ENCODE peak calls at places on chromosomes 7 and 10, in four cellular contexts. One of them, this sample, is unnamed.

GRCh38 chr7:44936322-44936721 is 42.5 kb downstream of the MYO1G start:
- DNase-seq in GM12878: no peak
- DNase-seq in K562: no peak
- DNase-seq in HepG2: no peak
- DNase-seq in this sample: no peak

GRCh38 chr10:114479307-114479706 is 75.0 kb upstream of the AFAP1L2 start:
- DNase-seq in GM12878: no peak
- DNase-seq in K562: no peak
- DNase-seq in HepG2: peak
- DNase-seq in this sample: no peak

GRCh38 chr10:17687117-17687831 is 43.3 kb downstream of the STAM start:
- DNase-seq in GM12878: no peak
- DNase-seq in K562: no peak
- DNase-seq in HepG2: no peak
- DNase-seq in this sample: no peak

GRCh38 chr7:72183835-72184234 is 228.3 kb downstream of the CALN1 start:
- DNase-seq in GM12878: no peak
- DNase-seq in K562: peak
- DNase-seq in HepG2: peak
- DNase-seq in this sample: peak

GRCh38 chr7:135147341-135147898 is 452 bp upstream of the TMEM140 start:
- DNase-seq in GM12878: no peak
- DNase-seq in K562: peak
- DNase-seq in HepG2: no peak
- DNase-seq in this sample: no peak

GRCh38 chr7:24756545-24756988 is 697 bp downstream of the GSDME start:
- DNase-seq in GM12878: no peak
- DNase-seq in K562: no peak
- DNase-seq in HepG2: no peak
- DNase-seq in this sample: peak

GRCh38 chr10:14604181-14605142 is 170.2 kb downstream of the FAM107B start:
- DNase-seq in GM12878: no peak
- DNase-seq in K562: peak
- DNase-seq in HepG2: no peak
- DNase-seq in this sample: peak

GRCh38 chr7:129169171-129169643 is 19.2 kb upstream of the SMO start:
- DNase-seq in GM12878: no peak
- DNase-seq in K562: peak
- DNase-seq in HepG2: no peak
- DNase-seq in this sample: no peak

GRCh38 chr10:82150123-82150900 is 275.3 kb downstream of the NRG3 start:
- DNase-seq in GM12878: no peak
- DNase-seq in K562: no peak
- DNase-seq in HepG2: no peak
- DNase-seq in this sample: peak

GRCh38 chr7:12570529-12571461 is at the start of gene SCIN:
- DNase-seq in GM12878: no peak
- DNase-seq in K562: no peak
- DNase-seq in HepG2: no peak
- DNase-seq in this sample: peak

GRCh38 chr7:130492519-130493274 is 812 bp downstream of the MEST start:
- DNase-seq in GM12878: no peak
- DNase-seq in K562: no peak
- DNase-seq in HepG2: no peak
- DNase-seq in this sample: no peak

GRCh38 chr10:30687698-30688213 is 58.2 kb upstream of the LYZL2 start:
- DNase-seq in GM12878: no peak
- DNase-seq in K562: peak
- DNase-seq in HepG2: peak
- DNase-seq in this sample: peak

GRCh38 chr7:47453093-47454056 is 128.5 kb downstream of the TNS3 start:
- DNase-seq in GM12878: no peak
- DNase-seq in K562: no peak
- DNase-seq in HepG2: no peak
- DNase-seq in this sample: no peak

GRCh38 chr7:16071246-16071857 is 350.0 kb downstream of the CRPPA start:
- DNase-seq in GM12878: no peak
- DNase-seq in K562: peak
- DNase-seq in HepG2: peak
- DNase-seq in this sample: peak

GRCh38 chr10:47449102-47449978 is 34.6 kb downstream of the ANXA8 start:
- DNase-seq in GM12878: no peak
- DNase-seq in K562: no peak
- DNase-seq in HepG2: no peak
- DNase-seq in this sample: no peak

GRCh38 chr10:80540644-80541143 is 3.0 kb downstream of the SH2D4B start:
- DNase-seq in GM12878: peak
- DNase-seq in K562: no peak
- DNase-seq in HepG2: no peak
- DNase-seq in this sample: no peak

GRCh38 chr10:131478398-131478989 is 167.0 kb upstream of the TCERG1L start:
- DNase-seq in GM12878: no peak
- DNase-seq in K562: no peak
- DNase-seq in HepG2: no peak
- DNase-seq in this sample: no peak

GRCh38 chr10:127028556-127028955 is 123.3 kb downstream of the DOCK1 start:
- DNase-seq in GM12878: no peak
- DNase-seq in K562: no peak
- DNase-seq in HepG2: no peak
- DNase-seq in this sample: no peak

GRCh38 chr7:95690367-95690947 is 81.9 kb upstream of the DYNC1I1 start:
- DNase-seq in GM12878: peak
- DNase-seq in K562: peak
- DNase-seq in HepG2: peak
- DNase-seq in this sample: peak

GRCh38 chr10:127079348-127079747 is 117.0 kb downstream of the INSYN2A start:
- DNase-seq in GM12878: no peak
- DNase-seq in K562: no peak
- DNase-seq in HepG2: no peak
- DNase-seq in this sample: no peak

GRCh38 chr10:44647877-44648542 is 263.1 kb upstream of the CXCL12 start:
- DNase-seq in GM12878: peak
- DNase-seq in K562: no peak
- DNase-seq in HepG2: no peak
- DNase-seq in this sample: no peak

GRCh38 chr7:116540743-116541142 is 15.9 kb downstream of the CAV1 start:
- DNase-seq in GM12878: no peak
- DNase-seq in K562: no peak
- DNase-seq in HepG2: peak
- DNase-seq in this sample: no peak

GRCh38 chr10:91709394-91709798 is 76.5 kb upstream of the PPP1R3C start:
- DNase-seq in GM12878: no peak
- DNase-seq in K562: no peak
- DNase-seq in HepG2: no peak
- DNase-seq in this sample: no peak

GRCh38 chr10:53025172-53025651 is 252.6 kb upstream of the MBL2 start:
- DNase-seq in GM12878: no peak
- DNase-seq in K562: no peak
- DNase-seq in HepG2: peak
- DNase-seq in this sample: no peak

GRCh38 chr7:123415625-123416024 is 118.8 kb downstream of the IQUB start:
- DNase-seq in GM12878: no peak
- DNase-seq in K562: no peak
- DNase-seq in HepG2: no peak
- DNase-seq in this sample: no peak

GRCh38 chr7:1473864-1474512 is 14.7 kb upstream of the MICALL2 start:
- DNase-seq in GM12878: peak
- DNase-seq in K562: peak
- DNase-seq in HepG2: peak
- DNase-seq in this sample: peak

GRCh38 chr7:114720725-114721124 is 201.2 kb upstream of the MDFIC start:
- DNase-seq in GM12878: no peak
- DNase-seq in K562: no peak
- DNase-seq in HepG2: no peak
- DNase-seq in this sample: no peak

GRCh38 chr10:6145414-6145978 is 56.7 kb downstream of the RBM17 start:
- DNase-seq in GM12878: no peak
- DNase-seq in K562: peak
- DNase-seq in HepG2: no peak
- DNase-seq in this sample: no peak

GRCh38 chr7:140200102-140200989 is 23.6 kb upstream of the KDM7A start:
- DNase-seq in GM12878: no peak
- DNase-seq in K562: peak
- DNase-seq in HepG2: peak
- DNase-seq in this sample: peak

GRCh38 chr10:70773965-70774809 is 11.0 kb downstream of the TBATA start:
- DNase-seq in GM12878: no peak
- DNase-seq in K562: no peak
- DNase-seq in HepG2: no peak
- DNase-seq in this sample: no peak

DNA sequence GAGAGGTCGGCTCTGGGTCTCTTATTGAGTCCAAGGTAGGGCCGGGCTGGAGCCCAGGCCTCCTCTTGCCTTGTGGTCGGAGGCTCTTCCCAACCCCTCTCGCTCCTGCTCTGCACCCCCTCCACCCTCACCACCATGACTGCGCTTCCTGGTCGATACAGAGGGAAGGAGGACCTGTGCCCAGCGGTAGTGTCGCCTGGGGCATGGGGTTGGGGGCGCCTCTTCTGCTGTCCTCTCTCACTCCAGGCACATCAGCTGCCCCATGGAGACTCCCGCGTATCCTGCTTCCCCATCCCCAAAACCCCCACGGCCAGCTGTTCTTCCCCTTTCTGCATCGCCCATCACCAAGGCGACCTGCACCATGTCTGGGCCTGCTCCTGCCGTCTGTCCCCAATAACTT is 44.4 kb downstream of the TMEM270 start:
- DNase-seq in GM12878: no peak
- DNase-seq in K562: no peak
- DNase-seq in HepG2: no peak
- DNase-seq in this sample: no peak
- TF ChIP-seq SP1 in GM12878: no peak
- TF ChIP-seq SP1 in K562: no peak
- TF ChIP-seq SP1 in HepG2: no peak
- TF ChIP-seq SP1 in this sample: no peak

GRCh38 chr10:102951316-102951715 is 33.2 kb downstream of the CNNM2 start:
- DNase-seq in GM12878: no peak
- DNase-seq in K562: no peak
- DNase-seq in HepG2: no peak
- DNase-seq in this sample: no peak
- TF ChIP-seq BHLHE40 in GM12878: no peak
- TF ChIP-seq BHLHE40 in K562: no peak
- TF ChIP-seq BHLHE40 in HepG2: no peak
- TF ChIP-seq BHLHE40 in this sample: no peak

DNA sequence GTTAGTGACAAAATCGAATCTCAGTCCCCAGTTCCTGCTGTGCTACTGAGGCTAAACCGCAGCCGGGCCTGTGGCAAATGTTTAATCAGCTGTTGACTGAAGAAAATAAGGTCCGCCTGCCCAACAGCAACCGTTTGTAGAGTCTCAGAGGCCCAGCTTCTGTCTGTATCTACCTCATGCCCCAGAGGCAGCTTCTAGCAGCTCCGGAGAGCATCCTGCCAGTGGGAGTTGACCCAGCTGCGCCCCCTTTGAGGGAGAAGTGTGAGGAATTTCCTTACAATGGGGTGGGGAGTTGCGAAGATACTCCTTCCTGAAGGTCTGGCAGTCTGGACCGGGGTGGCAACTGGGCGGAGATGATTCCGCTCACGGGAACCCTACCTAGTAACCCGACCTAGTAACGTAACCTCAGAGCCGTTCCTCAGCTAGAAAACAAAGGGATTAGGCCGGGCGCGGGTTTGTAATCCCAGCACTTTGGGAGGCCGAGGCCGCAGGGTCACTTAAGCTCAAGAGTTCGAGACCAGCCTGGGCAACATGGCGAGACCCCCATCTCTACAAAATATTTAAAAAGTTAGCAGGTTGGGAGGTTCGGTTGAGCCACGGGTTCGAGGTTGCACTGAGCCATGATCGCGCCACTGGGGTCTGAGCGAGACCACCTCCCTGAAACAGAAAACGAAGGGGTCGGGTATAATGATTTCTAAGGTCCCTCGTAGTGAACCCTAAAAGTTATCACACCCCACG is 846 bp upstream of the ZNF775 start:
- DNase-seq in GM12878: no peak
- DNase-seq in K562: peak
- DNase-seq in HepG2: peak
- DNase-seq in this sample: peak
- TF ChIP-seq SP1 in GM12878: no peak
- TF ChIP-seq SP1 in K562: no peak
- TF ChIP-seq SP1 in HepG2: no peak
- TF ChIP-seq SP1 in this sample: no peak

GRCh38 chr7:2936301-2936700 is 92.2 kb upstream of the GNA12 start:
- DNase-seq in GM12878: no peak
- DNase-seq in K562: no peak
- DNase-seq in HepG2: no peak
- DNase-seq in this sample: no peak
- TF ChIP-seq BHLHE40 in GM12878: no peak
- TF ChIP-seq BHLHE40 in K562: no peak
- TF ChIP-seq BHLHE40 in HepG2: no peak
- TF ChIP-seq BHLHE40 in this sample: no peak

DNA sequence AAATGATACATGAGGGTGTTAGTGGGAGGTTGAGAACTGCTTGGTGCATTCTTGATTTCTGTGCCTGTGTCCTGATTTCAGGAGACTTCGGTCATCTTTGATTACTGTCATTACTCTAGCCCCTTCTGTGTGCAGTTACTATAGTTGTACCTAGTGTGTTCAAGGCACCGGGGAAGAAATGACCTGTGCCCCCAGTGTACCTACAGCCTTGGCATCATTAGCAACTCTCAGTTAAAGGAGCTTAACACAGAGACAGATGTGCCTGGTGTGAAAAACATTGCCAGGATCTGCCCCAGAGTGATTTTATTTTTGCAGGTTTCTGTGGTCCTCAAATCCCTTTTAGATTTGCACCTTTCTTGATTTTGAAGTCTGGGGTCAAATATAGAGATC is 62.2 kb downstream of the ARID5B start:
- DNase-seq in GM12878: no peak
- DNase-seq in K562: no peak
- DNase-seq in HepG2: no peak
- DNase-seq in this sample: no peak
- TF ChIP-seq SP1 in GM12878: no peak
- TF ChIP-seq SP1 in K562: no peak
- TF ChIP-seq SP1 in HepG2: no peak
- TF ChIP-seq SP1 in this sample: no peak

This sample was measured in HEK293T.